ENCODE peak calls at places on chromosomes 2 and 18, in four cellular contexts. One of them, this sample, is unnamed.

GRCh38 chr18:44887227-44887631 is 206.5 kb downstream of the SETBP1 start:
- DNase-seq in HCT116: no peak
- DNase-seq in foreskin keratinocyte: peak; percentile 98
- DNase-seq in lower lobe of right lung: no peak
- DNase-seq in this sample: peak; percentile 65

GRCh38 chr2:152568566-152568965 is 148.7 kb downstream of the PRPF40A start:
- DNase-seq in HCT116: no peak
- DNase-seq in foreskin keratinocyte: no peak
- DNase-seq in lower lobe of right lung: no peak
- DNase-seq in this sample: no peak

GRCh38 chr18:36933552-36933951 is 104.6 kb downstream of the KIAA1328 start:
- DNase-seq in HCT116: no peak
- DNase-seq in foreskin keratinocyte: no peak
- DNase-seq in lower lobe of right lung: no peak
- DNase-seq in this sample: no peak

GRCh38 chr2:191280834-191281756 is 35.9 kb downstream of the MYO1B start:
- DNase-seq in HCT116: no peak
- DNase-seq in foreskin keratinocyte: no peak
- DNase-seq in lower lobe of right lung: no peak
- DNase-seq in this sample: no peak

GRCh38 chr18:75407468-75408437 is 19.8 kb downstream of the SMIM21 start:
- DNase-seq in HCT116: no peak
- DNase-seq in foreskin keratinocyte: no peak
- DNase-seq in lower lobe of right lung: no peak
- DNase-seq in this sample: no peak

GRCh38 chr18:69397096-69397495 is 3.6 kb upstream of the DOK6 start:
- DNase-seq in HCT116: peak; percentile 6
- DNase-seq in foreskin keratinocyte: no peak
- DNase-seq in lower lobe of right lung: no peak
- DNase-seq in this sample: no peak

GRCh38 chr2:215919624-215920243 is 93.6 kb downstream of the MREG start:
- DNase-seq in HCT116: no peak
- DNase-seq in foreskin keratinocyte: no peak
- DNase-seq in lower lobe of right lung: no peak
- DNase-seq in this sample: no peak

GRCh38 chr2:63007813-63008458 is 42.7 kb upstream of the OTX1 start:
- DNase-seq in HCT116: no peak
- DNase-seq in foreskin keratinocyte: no peak
- DNase-seq in lower lobe of right lung: no peak
- DNase-seq in this sample: no peak

GRCh38 chr2:23599691-23600090 is 214.7 kb downstream of the KLHL29 start:
- DNase-seq in HCT116: no peak
- DNase-seq in foreskin keratinocyte: no peak
- DNase-seq in lower lobe of right lung: peak; percentile 39
- DNase-seq in this sample: no peak

GRCh38 chr2:161039071-161039470 is 121.2 kb upstream of the TANK start:
- DNase-seq in HCT116: no peak
- DNase-seq in foreskin keratinocyte: no peak
- DNase-seq in lower lobe of right lung: no peak
- DNase-seq in this sample: no peak

GRCh38 chr2:46917628-46918027 is 2.0 kb upstream of the MCFD2 start:
- DNase-seq in HCT116: no peak
- DNase-seq in foreskin keratinocyte: no peak
- DNase-seq in lower lobe of right lung: no peak
- DNase-seq in this sample: no peak

GRCh38 chr2:204265701-204266310 is 279.5 kb upstream of the PARD3B start:
- DNase-seq in HCT116: no peak
- DNase-seq in foreskin keratinocyte: no peak
- DNase-seq in lower lobe of right lung: no peak
- DNase-seq in this sample: no peak

GRCh38 chr2:223123859-223124610 is 72.0 kb downstream of the KCNE4 start:
- DNase-seq in HCT116: no peak
- DNase-seq in foreskin keratinocyte: no peak
- DNase-seq in lower lobe of right lung: no peak
- DNase-seq in this sample: no peak

GRCh38 chr2:172693037-172693436 is 42.6 kb upstream of the RAPGEF4 start:
- DNase-seq in HCT116: peak; percentile 91
- DNase-seq in foreskin keratinocyte: peak; percentile 91
- DNase-seq in lower lobe of right lung: no peak
- DNase-seq in this sample: no peak

GRCh38 chr2:27078267-27079194 is at the start of gene EMILIN1:
- DNase-seq in HCT116: no peak
- DNase-seq in foreskin keratinocyte: no peak
- DNase-seq in lower lobe of right lung: peak; percentile 68
- DNase-seq in this sample: no peak

GRCh38 chr2:72827999-72828646 is 2.3 kb upstream of the EXOC6B start:
- DNase-seq in HCT116: no peak
- DNase-seq in foreskin keratinocyte: peak; percentile 92
- DNase-seq in lower lobe of right lung: no peak
- DNase-seq in this sample: no peak

GRCh38 chr2:20221939-20222768 is 2.8 kb downstream of the SDC1 start:
- DNase-seq in HCT116: no peak
- DNase-seq in foreskin keratinocyte: no peak
- DNase-seq in lower lobe of right lung: no peak
- DNase-seq in this sample: no peak
- H3K27ac ChIP-seq in HCT116: no peak overlapping the region
- H3K27ac ChIP-seq in foreskin keratinocyte: peak overlapping the region; percentile 91
- H3K27ac ChIP-seq in lower lobe of right lung: peak overlapping the region; percentile 82
- H3K27ac ChIP-seq in this sample: peak overlapping the region; percentile 88

GRCh38 chr18:74380916-74381315 is 65.3 kb downstream of the C18orf63 start:
- DNase-seq in HCT116: no peak
- DNase-seq in foreskin keratinocyte: no peak
- DNase-seq in lower lobe of right lung: no peak
- DNase-seq in this sample: no peak
- H3K27me3 ChIP-seq in HCT116: peaks cover 9% of the 10 kb centered on the region
- H3K27me3 ChIP-seq in foreskin keratinocyte: no peaks in the 10 kb centered on the region
- H3K27me3 ChIP-seq in lower lobe of right lung: no peaks in the 10 kb centered on the region
- H3K27me3 ChIP-seq in this sample: no peaks in the 10 kb centered on the region

GRCh38 chr18:54812885-54813284 is 15.4 kb upstream of the RAB27B start:
- DNase-seq in HCT116: no peak
- DNase-seq in foreskin keratinocyte: no peak
- DNase-seq in lower lobe of right lung: no peak
- DNase-seq in this sample: no peak

GRCh38 chr18:54815086-54815485 is 13.2 kb upstream of the RAB27B start:
- DNase-seq in HCT116: no peak
- DNase-seq in foreskin keratinocyte: no peak
- DNase-seq in lower lobe of right lung: no peak
- DNase-seq in this sample: no peak

DNA sequence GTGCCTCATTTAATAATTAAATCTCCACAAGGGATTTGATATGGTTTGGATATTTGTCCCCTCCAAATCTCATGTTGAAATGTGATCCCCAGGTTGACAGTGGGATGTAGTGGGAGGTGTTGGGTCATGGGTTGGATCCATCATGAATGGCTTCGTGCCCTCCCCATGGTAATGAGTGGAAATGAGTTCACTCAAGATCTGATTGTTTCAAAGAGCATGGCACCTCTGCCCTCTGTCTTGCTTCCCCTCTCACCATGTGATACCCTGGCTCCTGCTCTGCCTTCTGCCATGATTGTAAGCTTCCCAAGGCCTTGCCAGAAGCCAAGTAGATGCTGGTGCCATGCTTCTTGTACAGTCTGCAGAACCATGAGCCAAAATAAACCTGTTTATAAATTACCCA is 15.0 kb upstream of the RAB27B start:
- DNase-seq in HCT116: no peak
- DNase-seq in foreskin keratinocyte: no peak
- DNase-seq in lower lobe of right lung: no peak
- DNase-seq in this sample: no peak
- TF ChIP-seq CTCF in HCT116: no peak
- TF ChIP-seq CTCF in foreskin keratinocyte: no peak
- TF ChIP-seq CTCF in lower lobe of right lung: no peak
- TF ChIP-seq CTCF in this sample: no peak

GRCh38 chr18:58997811-58998337 is 133.2 kb downstream of the ZNF532 start:
- DNase-seq in HCT116: no peak
- DNase-seq in foreskin keratinocyte: peak; percentile 65
- DNase-seq in lower lobe of right lung: no peak
- DNase-seq in this sample: no peak

GRCh38 chr18:58995663-58996062 is 131.0 kb downstream of the ZNF532 start:
- DNase-seq in HCT116: no peak
- DNase-seq in foreskin keratinocyte: no peak
- DNase-seq in lower lobe of right lung: no peak
- DNase-seq in this sample: no peak

GRCh38 chr18:58996131-58996632 is 131.5 kb downstream of the ZNF532 start:
- DNase-seq in HCT116: no peak
- DNase-seq in foreskin keratinocyte: peak; percentile 33
- DNase-seq in lower lobe of right lung: no peak
- DNase-seq in this sample: no peak

GRCh38 chr18:59001166-59001565 is 136.5 kb downstream of the ZNF532 start:
- DNase-seq in HCT116: no peak
- DNase-seq in foreskin keratinocyte: no peak
- DNase-seq in lower lobe of right lung: no peak
- DNase-seq in this sample: no peak

GRCh38 chr18:58998421-58999203 is 133.9 kb downstream of the ZNF532 start:
- DNase-seq in HCT116: no peak
- DNase-seq in foreskin keratinocyte: peak; percentile 40
- DNase-seq in lower lobe of right lung: no peak
- DNase-seq in this sample: no peak
- H3K27ac ChIP-seq in HCT116: no peak overlapping the region
- H3K27ac ChIP-seq in foreskin keratinocyte: no peak overlapping the region
- H3K27ac ChIP-seq in lower lobe of right lung: peak overlapping the region; percentile 46
- H3K27ac ChIP-seq in this sample: no peak overlapping the region

GRCh38 chr2:99949963-99950362 is 192.4 kb downstream of the AFF3 start:
- DNase-seq in HCT116: no peak
- DNase-seq in foreskin keratinocyte: no peak
- DNase-seq in lower lobe of right lung: no peak
- DNase-seq in this sample: no peak
- H3K27me3 ChIP-seq in HCT116: peaks cover 24% of the 10 kb centered on the region
- H3K27me3 ChIP-seq in foreskin keratinocyte: no peaks in the 10 kb centered on the region
- H3K27me3 ChIP-seq in lower lobe of right lung: no peaks in the 10 kb centered on the region
- H3K27me3 ChIP-seq in this sample: no peaks in the 10 kb centered on the region

DNA sequence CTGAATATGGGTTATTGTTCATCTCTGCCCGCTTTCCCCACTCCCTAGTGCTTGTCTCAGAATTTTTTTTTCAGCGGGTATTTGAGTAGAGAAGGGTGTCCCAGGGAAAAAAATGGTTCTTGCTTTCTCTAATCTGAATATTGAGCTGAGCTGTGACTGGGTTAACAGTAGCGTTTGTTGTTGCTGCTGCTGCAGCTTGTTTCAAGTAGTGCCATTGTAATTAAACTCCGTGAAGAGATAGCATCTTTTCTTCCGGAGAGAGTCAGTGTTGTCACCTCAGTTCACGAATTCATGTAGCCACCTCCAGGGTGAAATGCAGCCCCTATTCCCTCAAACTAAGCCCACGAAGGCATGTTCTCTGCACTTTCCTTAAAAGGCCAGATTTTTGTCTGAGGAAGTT is 1.5 kb upstream of the AAK1 start:
- DNase-seq in HCT116: no peak
- DNase-seq in foreskin keratinocyte: no peak
- DNase-seq in lower lobe of right lung: no peak
- DNase-seq in this sample: no peak
- TF ChIP-seq CTCF in HCT116: no peak
- TF ChIP-seq CTCF in foreskin keratinocyte: no peak
- TF ChIP-seq CTCF in lower lobe of right lung: no peak
- TF ChIP-seq CTCF in this sample: no peak

GRCh38 chr2:31233216-31233615 is 736 bp upstream of the EHD3 start:
- DNase-seq in HCT116: no peak
- DNase-seq in foreskin keratinocyte: no peak
- DNase-seq in lower lobe of right lung: no peak
- DNase-seq in this sample: no peak
- H3K27ac ChIP-seq in HCT116: no peak overlapping the region
- H3K27ac ChIP-seq in foreskin keratinocyte: no peak overlapping the region
- H3K27ac ChIP-seq in lower lobe of right lung: peak overlapping the region; percentile 72
- H3K27ac ChIP-seq in this sample: no peak overlapping the region

This sample was measured in body of pancreas.